ENCODE peak calls at places on chromosomes 7 and 10, in eight cellular contexts. One of them, this sample, is unnamed.

GRCh38 chr7:112420236-112420945 is 29.9 kb upstream of the IFRD1 start:
- DNase-seq in BJ: no peak
- DNase-seq in heart right ventricle: no peak
- DNase-seq in WERI-Rb-1: no peak
- DNase-seq in PC-3: peak
- DNase-seq in esophagus squamous epithelium: no peak
- DNase-seq in stomach: no peak
- DNase-seq in dorsolateral prefrontal cortex: no peak
- DNase-seq in this sample: no peak

GRCh38 chr7:116698396-116698795 is 26.4 kb downstream of the MET start:
- DNase-seq in esophagus squamous epithelium: no peak
- DNase-seq in WERI-Rb-1: no peak
- DNase-seq in stomach: no peak
- DNase-seq in BJ: no peak
- DNase-seq in dorsolateral prefrontal cortex: no peak
- DNase-seq in heart right ventricle: no peak
- DNase-seq in PC-3: no peak
- DNase-seq in this sample: no peak

GRCh38 chr7:12030116-12030515 is 181.0 kb upstream of the TMEM106B start:
- DNase-seq in BJ: no peak
- DNase-seq in esophagus squamous epithelium: no peak
- DNase-seq in dorsolateral prefrontal cortex: no peak
- DNase-seq in PC-3: no peak
- DNase-seq in stomach: no peak
- DNase-seq in WERI-Rb-1: no peak
- DNase-seq in heart right ventricle: no peak
- DNase-seq in this sample: no peak

GRCh38 chr7:66575398-66575797 is 53.3 kb upstream of the KCTD7 start:
- DNase-seq in BJ: no peak
- DNase-seq in stomach: no peak
- DNase-seq in WERI-Rb-1: no peak
- DNase-seq in heart right ventricle: no peak
- DNase-seq in esophagus squamous epithelium: no peak
- DNase-seq in PC-3: no peak
- DNase-seq in dorsolateral prefrontal cortex: no peak
- DNase-seq in this sample: no peak

GRCh38 chr10:13924020-13924725 is 337.4 kb downstream of the PRPF18 start:
- DNase-seq in PC-3: peak
- DNase-seq in esophagus squamous epithelium: no peak
- DNase-seq in dorsolateral prefrontal cortex: no peak
- DNase-seq in stomach: no peak
- DNase-seq in WERI-Rb-1: no peak
- DNase-seq in BJ: peak
- DNase-seq in heart right ventricle: no peak
- DNase-seq in this sample: peak

GRCh38 chr7:139523988-139524815 is 717 bp downstream of the CLEC2L start:
- DNase-seq in esophagus squamous epithelium: no peak
- DNase-seq in WERI-Rb-1: no peak
- DNase-seq in heart right ventricle: no peak
- DNase-seq in PC-3: no peak
- DNase-seq in BJ: no peak
- DNase-seq in dorsolateral prefrontal cortex: no peak
- DNase-seq in stomach: no peak
- DNase-seq in this sample: no peak

GRCh38 chr10:125087897-125088215 is 72.5 kb downstream of the CTBP2 start:
- DNase-seq in WERI-Rb-1: no peak
- DNase-seq in PC-3: no peak
- DNase-seq in BJ: no peak
- DNase-seq in heart right ventricle: no peak
- DNase-seq in esophagus squamous epithelium: no peak
- DNase-seq in stomach: peak
- DNase-seq in dorsolateral prefrontal cortex: no peak
- DNase-seq in this sample: no peak

GRCh38 chr10:7181416-7181815 is 229.4 kb downstream of the SFMBT2 start:
- DNase-seq in heart right ventricle: no peak
- DNase-seq in esophagus squamous epithelium: no peak
- DNase-seq in BJ: no peak
- DNase-seq in WERI-Rb-1: no peak
- DNase-seq in PC-3: no peak
- DNase-seq in dorsolateral prefrontal cortex: no peak
- DNase-seq in stomach: no peak
- DNase-seq in this sample: no peak

GRCh38 chr10:35336921-35337741 is 822 bp downstream of the CCNY start:
- DNase-seq in PC-3: peak
- DNase-seq in heart right ventricle: peak
- DNase-seq in esophagus squamous epithelium: no peak
- DNase-seq in BJ: no peak
- DNase-seq in stomach: peak
- DNase-seq in dorsolateral prefrontal cortex: peak
- DNase-seq in WERI-Rb-1: peak
- DNase-seq in this sample: no peak

GRCh38 chr7:10662491-10662890 is 311.2 kb upstream of the PHF14 start:
- DNase-seq in dorsolateral prefrontal cortex: no peak
- DNase-seq in heart right ventricle: no peak
- DNase-seq in PC-3: no peak
- DNase-seq in WERI-Rb-1: no peak
- DNase-seq in BJ: no peak
- DNase-seq in stomach: no peak
- DNase-seq in esophagus squamous epithelium: no peak
- DNase-seq in this sample: no peak

GRCh38 chr10:103715430-103715829 is 139.9 kb downstream of the SH3PXD2A start:
- DNase-seq in esophagus squamous epithelium: no peak
- DNase-seq in stomach: no peak
- DNase-seq in dorsolateral prefrontal cortex: peak
- DNase-seq in BJ: peak
- DNase-seq in heart right ventricle: no peak
- DNase-seq in WERI-Rb-1: no peak
- DNase-seq in PC-3: peak
- DNase-seq in this sample: peak

GRCh38 chr7:71784781-71785180 is 627.4 kb downstream of the CALN1 start:
- DNase-seq in BJ: no peak
- DNase-seq in stomach: no peak
- DNase-seq in heart right ventricle: no peak
- DNase-seq in esophagus squamous epithelium: no peak
- DNase-seq in dorsolateral prefrontal cortex: no peak
- DNase-seq in WERI-Rb-1: no peak
- DNase-seq in PC-3: no peak
- DNase-seq in this sample: no peak

GRCh38 chr7:3089493-3089892 is 45.8 kb upstream of the CARD11 start:
- DNase-seq in WERI-Rb-1: peak
- DNase-seq in PC-3: peak
- DNase-seq in stomach: no peak
- DNase-seq in esophagus squamous epithelium: no peak
- DNase-seq in BJ: no peak
- DNase-seq in dorsolateral prefrontal cortex: no peak
- DNase-seq in heart right ventricle: no peak
- DNase-seq in this sample: no peak

GRCh38 chr10:58531084-58531695 is 18.5 kb downstream of the BICC1 start:
- DNase-seq in esophagus squamous epithelium: no peak
- DNase-seq in dorsolateral prefrontal cortex: no peak
- DNase-seq in WERI-Rb-1: peak
- DNase-seq in stomach: peak
- DNase-seq in PC-3: peak
- DNase-seq in BJ: no peak
- DNase-seq in heart right ventricle: peak
- DNase-seq in this sample: no peak

GRCh38 chr10:21579291-21579690 is 45.3 kb downstream of the MLLT10 start:
- DNase-seq in BJ: no peak
- DNase-seq in stomach: no peak
- DNase-seq in WERI-Rb-1: no peak
- DNase-seq in esophagus squamous epithelium: no peak
- DNase-seq in dorsolateral prefrontal cortex: no peak
- DNase-seq in PC-3: no peak
- DNase-seq in heart right ventricle: no peak
- DNase-seq in this sample: no peak

GRCh38 chr7:44113764-44114354 is 9.5 kb downstream of the POLD2 start:
- DNase-seq in BJ: no peak
- DNase-seq in heart right ventricle: no peak
- DNase-seq in stomach: no peak
- DNase-seq in WERI-Rb-1: no peak
- DNase-seq in PC-3: no peak
- DNase-seq in dorsolateral prefrontal cortex: no peak
- DNase-seq in esophagus squamous epithelium: no peak
- DNase-seq in this sample: no peak

GRCh38 chr7:44111759-44112158 is 7.6 kb downstream of the AEBP1 start:
- DNase-seq in BJ: no peak
- DNase-seq in WERI-Rb-1: no peak
- DNase-seq in esophagus squamous epithelium: no peak
- DNase-seq in dorsolateral prefrontal cortex: no peak
- DNase-seq in PC-3: no peak
- DNase-seq in stomach: no peak
- DNase-seq in heart right ventricle: no peak
- DNase-seq in this sample: no peak

GRCh38 chr7:44114586-44115310 is 8.6 kb downstream of the POLD2 start:
- DNase-seq in stomach: no peak
- DNase-seq in WERI-Rb-1: no peak
- DNase-seq in dorsolateral prefrontal cortex: peak
- DNase-seq in PC-3: no peak
- DNase-seq in heart right ventricle: peak
- DNase-seq in BJ: no peak
- DNase-seq in esophagus squamous epithelium: no peak
- DNase-seq in this sample: no peak

GRCh38 chr7:44112231-44112996 is 8.3 kb downstream of the AEBP1 start:
- DNase-seq in WERI-Rb-1: no peak
- DNase-seq in heart right ventricle: no peak
- DNase-seq in stomach: no peak
- DNase-seq in BJ: no peak
- DNase-seq in esophagus squamous epithelium: no peak
- DNase-seq in PC-3: no peak
- DNase-seq in dorsolateral prefrontal cortex: no peak
- DNase-seq in this sample: no peak

GRCh38 chr7:44112997-44113763 is 9.0 kb downstream of the AEBP1 start:
- DNase-seq in PC-3: no peak
- DNase-seq in esophagus squamous epithelium: no peak
- DNase-seq in WERI-Rb-1: no peak
- DNase-seq in heart right ventricle: no peak
- DNase-seq in dorsolateral prefrontal cortex: no peak
- DNase-seq in stomach: no peak
- DNase-seq in BJ: no peak
- DNase-seq in this sample: no peak
- H3K4me3 ChIP-seq in PC-3: no peak
- H3K4me3 ChIP-seq in esophagus squamous epithelium: no peak
- H3K4me3 ChIP-seq in WERI-Rb-1: no peak
- H3K4me3 ChIP-seq in heart right ventricle: no peak
- H3K4me3 ChIP-seq in dorsolateral prefrontal cortex: no peak
- H3K4me3 ChIP-seq in stomach: peak
- H3K4me3 ChIP-seq in BJ: no peak
- H3K4me3 ChIP-seq in this sample: no peak

GRCh38 chr7:149070372-149071140 is 20.0 kb downstream of the ZNF786 start:
- DNase-seq in WERI-Rb-1: no peak
- DNase-seq in heart right ventricle: no peak
- DNase-seq in stomach: no peak
- DNase-seq in PC-3: no peak
- DNase-seq in esophagus squamous epithelium: no peak
- DNase-seq in BJ: no peak
- DNase-seq in dorsolateral prefrontal cortex: no peak
- DNase-seq in this sample: no peak

GRCh38 chr7:149071182-149071635 is 19.3 kb downstream of the ZNF786 start:
- DNase-seq in dorsolateral prefrontal cortex: no peak
- DNase-seq in stomach: no peak
- DNase-seq in esophagus squamous epithelium: no peak
- DNase-seq in heart right ventricle: no peak
- DNase-seq in PC-3: no peak
- DNase-seq in BJ: no peak
- DNase-seq in WERI-Rb-1: no peak
- DNase-seq in this sample: no peak

GRCh38 chr7:149074116-149074885 is 16.2 kb downstream of the ZNF786 start:
- DNase-seq in heart right ventricle: no peak
- DNase-seq in stomach: no peak
- DNase-seq in BJ: no peak
- DNase-seq in PC-3: no peak
- DNase-seq in esophagus squamous epithelium: no peak
- DNase-seq in WERI-Rb-1: no peak
- DNase-seq in dorsolateral prefrontal cortex: no peak
- DNase-seq in this sample: no peak

GRCh38 chr7:149072438-149072775 is 18.1 kb downstream of the ZNF786 start:
- DNase-seq in WERI-Rb-1: no peak
- DNase-seq in stomach: no peak
- DNase-seq in heart right ventricle: no peak
- DNase-seq in dorsolateral prefrontal cortex: no peak
- DNase-seq in BJ: no peak
- DNase-seq in esophagus squamous epithelium: no peak
- DNase-seq in PC-3: no peak
- DNase-seq in this sample: no peak

GRCh38 chr7:149071641-149072437 is 18.7 kb downstream of the ZNF786 start:
- DNase-seq in heart right ventricle: no peak
- DNase-seq in esophagus squamous epithelium: no peak
- DNase-seq in WERI-Rb-1: peak
- DNase-seq in BJ: no peak
- DNase-seq in stomach: no peak
- DNase-seq in dorsolateral prefrontal cortex: no peak
- DNase-seq in PC-3: no peak
- DNase-seq in this sample: no peak
- TF ChIP-seq CTCF in heart right ventricle: peak
- TF ChIP-seq CTCF in esophagus squamous epithelium: no peak
- TF ChIP-seq CTCF in WERI-Rb-1: peak
- TF ChIP-seq CTCF in BJ: peak
- TF ChIP-seq CTCF in stomach: peak
- TF ChIP-seq CTCF in dorsolateral prefrontal cortex: no peak
- TF ChIP-seq CTCF in PC-3: no peak
- TF ChIP-seq CTCF in this sample: peak

DNA sequence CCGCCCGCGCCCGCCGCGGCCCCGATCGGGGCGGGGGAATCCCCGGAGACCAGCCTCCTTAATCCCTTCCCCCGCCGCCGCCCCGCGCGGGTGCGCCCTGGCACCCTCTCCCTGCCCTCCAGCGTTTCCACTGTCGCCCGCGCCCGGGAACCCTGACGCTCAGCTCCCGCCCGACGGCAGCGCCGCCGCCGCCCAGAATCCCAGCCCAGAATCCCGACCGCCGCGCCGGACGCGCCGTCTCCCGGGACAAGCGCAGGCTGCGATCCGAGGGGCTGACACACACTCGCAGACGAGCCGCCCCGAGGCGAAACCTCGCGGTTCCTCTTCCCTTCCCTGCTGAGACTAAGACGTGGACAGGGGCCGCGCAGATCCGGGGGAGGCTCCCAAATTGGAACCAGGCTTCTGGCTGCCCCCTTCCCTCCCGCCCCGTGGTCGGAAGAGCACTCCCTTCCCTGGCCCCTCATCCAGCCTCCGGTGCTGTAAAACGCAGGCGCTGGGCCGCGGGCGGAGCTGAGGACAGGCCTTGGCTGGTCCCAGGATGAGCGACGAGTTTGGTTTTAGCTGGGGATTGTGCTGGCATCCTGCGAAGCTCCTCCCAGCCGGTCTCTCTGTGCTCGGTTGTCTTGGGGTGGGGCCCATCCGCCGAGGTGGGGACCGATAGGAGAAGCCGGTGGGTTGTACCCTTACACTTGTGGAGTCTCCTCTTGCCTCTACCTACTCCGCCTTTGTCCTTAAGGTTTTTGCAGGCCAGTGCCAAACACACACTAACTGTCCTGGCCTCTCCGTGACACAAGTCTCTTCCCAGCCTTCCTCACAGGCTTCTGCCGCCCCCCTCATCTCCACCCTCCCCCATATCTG is 1.1 kb downstream of the MARVELD1 start:
- DNase-seq in WERI-Rb-1: peak
- DNase-seq in esophagus squamous epithelium: no peak
- DNase-seq in dorsolateral prefrontal cortex: peak
- DNase-seq in heart right ventricle: peak
- DNase-seq in PC-3: peak
- DNase-seq in stomach: peak
- DNase-seq in BJ: no peak
- DNase-seq in this sample: no peak
- H3K4me3 ChIP-seq in WERI-Rb-1: peak
- H3K4me3 ChIP-seq in esophagus squamous epithelium: peak
- H3K4me3 ChIP-seq in dorsolateral prefrontal cortex: peak
- H3K4me3 ChIP-seq in heart right ventricle: peak
- H3K4me3 ChIP-seq in PC-3: peak
- H3K4me3 ChIP-seq in stomach: peak
- H3K4me3 ChIP-seq in BJ: peak
- H3K4me3 ChIP-seq in this sample: peak

GRCh38 chr10:79072994-79073654 is 4.4 kb downstream of the ZMIZ1 start:
- DNase-seq in heart right ventricle: no peak
- DNase-seq in esophagus squamous epithelium: no peak
- DNase-seq in stomach: no peak
- DNase-seq in WERI-Rb-1: no peak
- DNase-seq in BJ: no peak
- DNase-seq in dorsolateral prefrontal cortex: no peak
- DNase-seq in PC-3: peak
- DNase-seq in this sample: no peak
- TF ChIP-seq CTCF in heart right ventricle: no peak
- TF ChIP-seq CTCF in esophagus squamous epithelium: no peak
- TF ChIP-seq CTCF in stomach: no peak
- TF ChIP-seq CTCF in WERI-Rb-1: no peak
- TF ChIP-seq CTCF in BJ: no peak
- TF ChIP-seq CTCF in dorsolateral prefrontal cortex: no peak
- TF ChIP-seq CTCF in PC-3: peak
- TF ChIP-seq CTCF in this sample: peak